ENCODE peak calls at places on chromosomes 4 and X, in four cellular contexts. One of them, this sample, is unnamed.

GRCh38 chr4:20987191-20987590 is 286.9 kb downstream of the PACRGL start:
- DNase-seq in fibroblast of mammary gland: no peak
- DNase-seq in stimulated activated CD8-positive, alpha-beta memory T cell treated with anti-CD3 and anti-CD28 coated beads, Interleukin-12 subunit alpha, Interleukin-12 subunit beta, amount 100 ng/mL, for 4 hours: no peak
- DNase-seq in GM10248: no peak
- DNase-seq in this sample: no peak

GRCh38 chrX:69503835-69504625 is at the start of gene NALF2:
- DNase-seq in fibroblast of mammary gland: peak; percentile 36
- DNase-seq in stimulated activated CD8-positive, alpha-beta memory T cell treated with anti-CD3 and anti-CD28 coated beads, Interleukin-12 subunit alpha, Interleukin-12 subunit beta, amount 100 ng/mL, for 4 hours: no peak
- DNase-seq in GM10248: peak; percentile 24
- DNase-seq in this sample: no peak

GRCh38 chr4:38837849-38838248 is 18.8 kb downstream of the TLR6 start:
- DNase-seq in fibroblast of mammary gland: peak; percentile 56
- DNase-seq in GM10248: no peak
- DNase-seq in stimulated activated CD8-positive, alpha-beta memory T cell treated with anti-CD3 and anti-CD28 coated beads, Interleukin-12 subunit alpha, Interleukin-12 subunit beta, amount 100 ng/mL, for 4 hours: no peak
- DNase-seq in this sample: no peak

GRCh38 chr4:169311643-169312365 is 41.0 kb upstream of the SH3RF1 start:
- DNase-seq in stimulated activated CD8-positive, alpha-beta memory T cell treated with anti-CD3 and anti-CD28 coated beads, Interleukin-12 subunit alpha, Interleukin-12 subunit beta, amount 100 ng/mL, for 4 hours: no peak
- DNase-seq in fibroblast of mammary gland: peak; percentile 68
- DNase-seq in GM10248: peak; percentile 60
- DNase-seq in this sample: no peak

GRCh38 chrX:24242649-24243556 is 71.0 kb downstream of the SUPT20HL2 start:
- DNase-seq in stimulated activated CD8-positive, alpha-beta memory T cell treated with anti-CD3 and anti-CD28 coated beads, Interleukin-12 subunit alpha, Interleukin-12 subunit beta, amount 100 ng/mL, for 4 hours: no peak
- DNase-seq in fibroblast of mammary gland: peak; percentile 96
- DNase-seq in GM10248: peak; percentile 31
- DNase-seq in this sample: peak; percentile 92

GRCh38 chr4:15612136-15612535 is 43.0 kb downstream of the FBXL5 start:
- DNase-seq in stimulated activated CD8-positive, alpha-beta memory T cell treated with anti-CD3 and anti-CD28 coated beads, Interleukin-12 subunit alpha, Interleukin-12 subunit beta, amount 100 ng/mL, for 4 hours: no peak
- DNase-seq in fibroblast of mammary gland: no peak
- DNase-seq in GM10248: no peak
- DNase-seq in this sample: no peak

GRCh38 chr4:7651461-7651921 is 216.8 kb upstream of the PSAPL1 start:
- DNase-seq in GM10248: no peak
- DNase-seq in stimulated activated CD8-positive, alpha-beta memory T cell treated with anti-CD3 and anti-CD28 coated beads, Interleukin-12 subunit alpha, Interleukin-12 subunit beta, amount 100 ng/mL, for 4 hours: no peak
- DNase-seq in fibroblast of mammary gland: peak; percentile 48
- DNase-seq in this sample: no peak

GRCh38 chrX:84144281-84144680 is 43.7 kb downstream of the RPS6KA6 start:
- DNase-seq in GM10248: no peak
- DNase-seq in fibroblast of mammary gland: peak; percentile 60
- DNase-seq in stimulated activated CD8-positive, alpha-beta memory T cell treated with anti-CD3 and anti-CD28 coated beads, Interleukin-12 subunit alpha, Interleukin-12 subunit beta, amount 100 ng/mL, for 4 hours: no peak
- DNase-seq in this sample: no peak

GRCh38 chrX:111854778-111855490 is 21.0 kb upstream of the TRPC5OS start:
- DNase-seq in stimulated activated CD8-positive, alpha-beta memory T cell treated with anti-CD3 and anti-CD28 coated beads, Interleukin-12 subunit alpha, Interleukin-12 subunit beta, amount 100 ng/mL, for 4 hours: no peak
- DNase-seq in GM10248: no peak
- DNase-seq in fibroblast of mammary gland: peak; percentile 10
- DNase-seq in this sample: no peak

GRCh38 chr4:107792691-107793090 is 32.0 kb upstream of the SGMS2 start:
- DNase-seq in GM10248: no peak
- DNase-seq in fibroblast of mammary gland: no peak
- DNase-seq in stimulated activated CD8-positive, alpha-beta memory T cell treated with anti-CD3 and anti-CD28 coated beads, Interleukin-12 subunit alpha, Interleukin-12 subunit beta, amount 100 ng/mL, for 4 hours: no peak
- DNase-seq in this sample: no peak

GRCh38 chr4:184649971-184650855 is 675 bp downstream of the PRIMPOL start:
- DNase-seq in stimulated activated CD8-positive, alpha-beta memory T cell treated with anti-CD3 and anti-CD28 coated beads, Interleukin-12 subunit alpha, Interleukin-12 subunit beta, amount 100 ng/mL, for 4 hours: no peak
- DNase-seq in fibroblast of mammary gland: peak; percentile 63
- DNase-seq in GM10248: no peak
- DNase-seq in this sample: no peak

GRCh38 chr4:101356928-101357327 is 9.6 kb upstream of the PPP3CA start:
- DNase-seq in fibroblast of mammary gland: peak; percentile 93
- DNase-seq in stimulated activated CD8-positive, alpha-beta memory T cell treated with anti-CD3 and anti-CD28 coated beads, Interleukin-12 subunit alpha, Interleukin-12 subunit beta, amount 100 ng/mL, for 4 hours: no peak
- DNase-seq in GM10248: no peak
- DNase-seq in this sample: no peak

GRCh38 chrX:3280706-3281105 is 65.7 kb downstream of the MXRA5 start:
- DNase-seq in fibroblast of mammary gland: no peak
- DNase-seq in GM10248: no peak
- DNase-seq in stimulated activated CD8-positive, alpha-beta memory T cell treated with anti-CD3 and anti-CD28 coated beads, Interleukin-12 subunit alpha, Interleukin-12 subunit beta, amount 100 ng/mL, for 4 hours: no peak
- DNase-seq in this sample: no peak